ENCODE peak calls at places on chromosomes 5 and 9, in five cellular contexts. Z is HEK293T, V is COR-L47, H is tibial nerve, U is lower leg skin. T is an unnamed sample.

GRCh38 chr5:88847410-88847809 is 35.6 kb downstream of the MEF2C start:
- DNase-seq in Z (no peak), V (no peak), H (no peak), U (no peak), T (no peak)

GRCh38 chr9:25677301-25678146 is 720 bp downstream of the TUSC1 start:
- DNase-seq in Z (peak; percentile 73), V (peak; percentile 48), H (peak; percentile 73), U (peak; percentile 58), T (peak; percentile 74)

GRCh38 chr9:105431413-105432246 is 16.2 kb upstream of the FSD1L start:
- DNase-seq in Z (no peak), V (no peak), H (no peak), U (no peak), T (peak; percentile 25)

GRCh38 chr9:117957267-117957666 is 253.1 kb downstream of the TLR4 start:
- DNase-seq in Z (no peak), V (peak; percentile 76), H (no peak), U (no peak), T (no peak)

GRCh38 chr5:113166710-113167366 is 190.2 kb downstream of the DCP2 start:
- DNase-seq in Z (no peak), V (no peak), H (no peak), U (peak; percentile 34), T (no peak)

GRCh38 chr9:124022201-124023121 is 10.9 kb downstream of the LHX2 start:
- DNase-seq in Z (no peak), V (no peak), H (no peak), U (no peak), T (no peak)

GRCh38 chr9:95087659-95088242 is 229.8 kb downstream of the FANCC start:
- DNase-seq in Z (no peak), V (peak; percentile 28), H (no peak), U (no peak), T (peak; percentile 30)

GRCh38 chr9:13478235-13478634 is 198.7 kb upstream of the MPDZ start:
- DNase-seq in Z (no peak), V (no peak), H (no peak), U (no peak), T (no peak)

GRCh38 chr5:31023105-31023504 is 170.4 kb upstream of the CDH6 start:
- DNase-seq in Z (no peak), V (no peak), H (no peak), U (no peak), T (no peak)

GRCh38 chr9:99221623-99222415 is at the start of the genes ALG2 and SEC61B:
- DNase-seq in Z (peak; percentile 93), V (peak; percentile 94), H (peak; percentile 93), U (peak; percentile 90), T (peak; percentile 91)

GRCh38 chr5:56003633-56004032 is 8.9 kb upstream of the IL6ST start:
- DNase-seq in Z (no peak), V (no peak), H (no peak), U (no peak), T (peak; percentile 88)

GRCh38 chr5:109700516-109701174 is 10.9 kb downstream of the MAN2A1 start:
- DNase-seq in Z (no peak), V (no peak), H (no peak), U (no peak), T (no peak)

GRCh38 chr9:37730256-37730655 is 23.3 kb upstream of the TRMT10B start:
- DNase-seq in Z (no peak), V (no peak), H (no peak), U (no peak), T (no peak)

GRCh38 chr5:133397432-133397831 is 214.9 kb downstream of the FSTL4 start:
- DNase-seq in Z (no peak), V (no peak), H (no peak), U (no peak), T (no peak)

GRCh38 chr9:16611001-16611400 is 259.5 kb downstream of the BNC2 start:
- DNase-seq in Z (no peak), V (no peak), H (no peak), U (no peak), T (no peak)

GRCh38 chr9:109499631-109500120 is 1.6 kb upstream of the PTPN3 start:
- DNase-seq in Z (peak; percentile 71), V (no peak), H (no peak), U (no peak), T (peak; percentile 41)

GRCh38 chr5:139787568-139788293 is 7.9 kb upstream of the PSD2 start:
- DNase-seq in Z (peak; percentile 95), V (peak; percentile 62), H (peak; percentile 92), U (peak; percentile 79), T (peak; percentile 65)

GRCh38 chr5:87411586-87412416 is 929 bp downstream of the CCNH start:
- DNase-seq in Z (peak; percentile 27), V (no peak), H (peak; percentile 39), U (peak; percentile 28), T (peak; percentile 13)

GRCh38 chr5:170751631-170752030 is 31.9 kb upstream of the GABRP start:
- DNase-seq in Z (no peak), V (no peak), H (no peak), U (no peak), T (no peak)

GRCh38 chr5:95847261-95847592 is 24.7 kb upstream of the GLRX start:
- DNase-seq in Z (no peak), V (no peak), H (no peak), U (no peak), T (no peak)

GRCh38 chr5:143433680-143434079 is 30.2 kb upstream of the NR3C1 start:
- DNase-seq in Z (no peak), V (no peak), H (no peak), U (no peak), T (no peak)

GRCh38 chr5:76204713-76205112 is 121.5 kb downstream of the SV2C start:
- DNase-seq in Z (no peak), V (no peak), H (no peak), U (peak; percentile 50), T (no peak)

GRCh38 chr5:59062986-59063683 is 480.3 kb downstream of the RAB3C start:
- DNase-seq in Z (no peak), V (no peak), H (peak; percentile 34), U (peak; percentile 32), T (no peak)

GRCh38 chr5:93572773-93573626 is 8.0 kb downstream of the NR2F1-AS1 start:
- DNase-seq in Z (no peak), V (no peak), H (no peak), U (no peak), T (no peak)

GRCh38 chr5:9265391-9266287 is 280.2 kb downstream of the SEMA5A start:
- DNase-seq in Z (no peak), V (no peak), H (no peak), U (no peak), T (no peak)

GRCh38 chr5:163760498-163760897 is 255.1 kb downstream of the MAT2B start:
- DNase-seq in Z (no peak), V (no peak), H (no peak), U (no peak), T (no peak)

GRCh38 chr5:133928690-133929393 is 39.6 kb downstream of the C5orf15 start:
- DNase-seq in Z (no peak), V (no peak), H (no peak), U (no peak), T (no peak)

GRCh38 chr9:137580958-137581331 is 2.2 kb upstream of the DPH7 start:
- DNase-seq in Z (no peak), V (no peak), H (no peak), U (no peak), T (no peak)

GRCh38 chr9:105344283-105344682 is 99.8 kb downstream of the SLC44A1 start:
- DNase-seq in Z (no peak), V (no peak), H (no peak), U (no peak), T (no peak)

GRCh38 chr5:14081791-14082190 is 61.4 kb upstream of the TRIO start:
- DNase-seq in Z (no peak), V (no peak), H (no peak), U (no peak), T (no peak)

GRCh38 chr5:173515526-173515925 is 100.9 kb downstream of the BOD1 start:
- DNase-seq in Z (no peak), V (no peak), H (no peak), U (no peak), T (no peak)

GRCh38 chr5:164573397-164573796 is 1068.0 kb downstream of the MAT2B start:
- DNase-seq in Z (no peak), V (no peak), H (no peak), U (no peak), T (no peak)

GRCh38 chr9:35232867-35233544 is 71.2 kb downstream of the UNC13B start:
- DNase-seq in Z (no peak), V (no peak), H (no peak), U (no peak), T (peak; percentile 15)

GRCh38 chr5:179553006-179553405 is 2.7 kb downstream of the RUFY1 start:
- DNase-seq in Z (no peak), V (no peak), H (no peak), U (no peak), T (no peak)

GRCh38 chr9:6757988-6758417 is 230 bp downstream of the KDM4C start:
- DNase-seq in Z (peak; percentile 92), V (no peak), H (peak; percentile 92), U (no peak), T (no peak)

GRCh38 chr5:144194148-144194547 is 23.5 kb downstream of the KCTD16 start:
- DNase-seq in Z (no peak), V (no peak), H (no peak), U (no peak), T (no peak)

T was measured in gastrocnemius medialis.